ENCODE peak calls at places on chromosomes 13 and 19, in six cellular contexts. C is H1, F is GM12892, G is GM12878, W is HepG2, N is K562. K is an unnamed sample.

GRCh38 chr19:58563034-58563573 is 4.7 kb upstream of the UBE2M start:
- DNase-seq in G (no peak), F (peak; percentile 58), C (no peak), W (no peak), N (no peak), K (no peak)

GRCh38 chr13:52405767-52406494 is at the start of gene THSD1:
- DNase-seq in C (peak; percentile 65), W (no peak), F (peak; percentile 28), G (no peak), N (no peak), K (peak; percentile 31)

GRCh38 chr13:33207616-33207964 is 78.0 kb downstream of the STARD13 start:
- DNase-seq in W (peak; percentile 74), G (no peak), F (no peak), N (no peak), C (no peak), K (no peak)

GRCh38 chr13:26423634-26424033 is 133.8 kb upstream of the WASF3 start:
- DNase-seq in N (no peak), W (no peak), C (no peak), F (no peak), G (no peak), K (no peak)

GRCh38 chr13:48397744-48398143 is 15.2 kb downstream of the LPAR6 start:
- DNase-seq in W (peak; percentile 41), G (no peak), C (no peak), N (no peak), F (no peak), K (no peak)

GRCh38 chr19:16160943-16161560 is 12.3 kb downstream of the CIB3 start:
- DNase-seq in N (peak; percentile 41), G (no peak), F (no peak), W (peak; percentile 30), C (no peak), K (no peak)

GRCh38 chr13:75219479-75220237 is 262.3 kb downstream of the TBC1D4 start:
- DNase-seq in W (peak; percentile 25), C (peak; percentile 97), G (peak; percentile 7), F (peak; percentile 77), N (peak; percentile 74), K (peak; percentile 77)

GRCh38 chr19:36674201-36674600 is 7.6 kb upstream of the ZNF461 start:
- DNase-seq in F (no peak), W (no peak), G (no peak), N (no peak), C (no peak), K (no peak)

GRCh38 chr19:411723-412355 is 2.9 kb upstream of the C2CD4C start:
- DNase-seq in W (no peak), C (peak; percentile 39), N (no peak), F (no peak), G (no peak), K (no peak)

GRCh38 chr19:30688696-30689095 is 316.5 kb downstream of the ZNF536 start:
- DNase-seq in N (no peak), C (no peak), W (no peak), F (no peak), G (no peak), K (no peak)

GRCh38 chr13:59493436-59493965 is 670.2 kb downstream of the DIAPH3 start:
- DNase-seq in W (no peak), F (no peak), G (no peak), C (no peak), N (no peak), K (no peak)

GRCh38 chr13:111620586-111620985 is 300.1 kb downstream of the TEX29 start:
- DNase-seq in G (no peak), C (no peak), N (no peak), F (no peak), W (no peak), K (no peak)

GRCh38 chr19:801861-802496 is 4.7 kb downstream of the PTBP1 start:
- DNase-seq in N (peak; percentile 14), W (no peak), C (no peak), G (no peak), F (no peak), K (no peak)

GRCh38 chr13:42548731-42549554 is 25.0 kb upstream of the TNFSF11 start:
- DNase-seq in F (peak; percentile 42), G (peak; percentile 98), N (no peak), W (no peak), C (no peak), K (peak; percentile 43)

GRCh38 chr13:41494202-41494601 is 36.9 kb downstream of the RGCC start:
- DNase-seq in N (no peak), C (no peak), G (no peak), W (no peak), F (no peak), K (no peak)

GRCh38 chr19:3146677-3147100 is 10.9 kb downstream of the GNA15 start:
- DNase-seq in W (peak; percentile 21), N (peak; percentile 68), C (peak; percentile 96), F (no peak), G (no peak), K (no peak)

GRCh38 chr19:5298502-5298901 is 42.1 kb downstream of the PTPRS start:
- DNase-seq in W (no peak), C (no peak), G (no peak), N (no peak), F (no peak), K (no peak)

GRCh38 chr13:51793570-51794273 is 10.2 kb downstream of the DHRS12 start:
- DNase-seq in F (no peak), W (no peak), N (peak; percentile 29), G (peak; percentile 70), C (no peak), K (no peak)

GRCh38 chr13:113119166-113119821 is 3.3 kb upstream of the F10 start:
- DNase-seq in F (no peak), G (no peak), C (peak; percentile 33), W (no peak), N (no peak), K (no peak)

GRCh38 chr19:18274303-18274775 is at the start of gene IQCN:
- DNase-seq in C (no peak), F (no peak), G (no peak), N (no peak), W (peak; percentile 62), K (no peak)

GRCh38 chr13:26021956-26022355 is 29.9 kb downstream of the SHISA2 start:
- DNase-seq in W (no peak), N (no peak), G (no peak), C (no peak), F (no peak), K (no peak)

GRCh38 chr13:50162001-50162400 is 146.8 kb downstream of the KCNRG start:
- DNase-seq in G (no peak), N (no peak), W (no peak), C (no peak), F (no peak), K (no peak)

GRCh38 chr13:43203781-43204180 is 180.4 kb downstream of the DNAJC15 start:
- DNase-seq in F (no peak), C (no peak), G (no peak), N (no peak), W (no peak), K (no peak)

GRCh38 chr19:28313633-28314032 is 899.3 kb downstream of the UQCRFS1 start:
- DNase-seq in W (no peak), C (no peak), G (no peak), F (no peak), N (no peak), K (no peak)

GRCh38 chr19:45767881-45768643 is 990 bp downstream of the SIX5 start:
- DNase-seq in G (no peak), F (peak; percentile 64), W (peak; percentile 41), N (peak; percentile 67), C (peak; percentile 79), K (peak; percentile 64)

GRCh38 chr19:35037716-35038622 is 3.6 kb upstream of the HPN start:
- DNase-seq in G (peak; percentile 30), F (peak; percentile 63), W (no peak), N (no peak), C (no peak), K (peak; percentile 70)
- TF ChIP-seq TAF1 in G (no peak), F (no peak), W (no peak), N (no peak), C (no peak), K (no peak)

GRCh38 chr19:6738726-6739389 is 622 bp upstream of the TRIP10 start:
- DNase-seq in F (no peak), N (no peak), C (peak; percentile 76), G (no peak), W (no peak), K (no peak)

GRCh38 chr19:6737873-6738725 is 719 bp upstream of the GPR108 start:
- DNase-seq in N (no peak), C (peak; percentile 78), W (peak; percentile 87), F (peak; percentile 61), G (no peak), K (no peak)

GRCh38 chr19:6740589-6741348 is 1.3 kb downstream of the TRIP10 start:
- DNase-seq in N (peak; percentile 48), F (no peak), G (no peak), W (no peak), C (no peak), K (no peak)

GRCh38 chr19:6739884-6740588 is 556 bp downstream of the TRIP10 start:
- DNase-seq in G (no peak), N (peak; percentile 68), F (no peak), W (no peak), C (peak; percentile 83), K (no peak)

GRCh38 chr19:6739390-6739883 is at the start of gene TRIP10:
- DNase-seq in C (peak; percentile 84), N (peak; percentile 84), G (no peak), F (peak; percentile 87), W (peak; percentile 68), K (peak; percentile 87)
- TF ChIP-seq POLR2AphosphoS5 in C (no peak), N (no peak), G (no peak), F (no peak), W (no peak), K (no peak)

GRCh38 chr19:35643255-35644205 is 2.0 kb downstream of the ETV2 start:
- DNase-seq in G (peak; percentile 59), F (peak; percentile 91), W (peak; percentile 77), N (peak; percentile 81), C (peak; percentile 93), K (peak; percentile 87)
- TF ChIP-seq POLR2A in G (peak; percentile 97), F (peak; percentile 87), W (no peak), N (peak; percentile 86), C (no peak), K (peak; percentile 47)

DNA sequence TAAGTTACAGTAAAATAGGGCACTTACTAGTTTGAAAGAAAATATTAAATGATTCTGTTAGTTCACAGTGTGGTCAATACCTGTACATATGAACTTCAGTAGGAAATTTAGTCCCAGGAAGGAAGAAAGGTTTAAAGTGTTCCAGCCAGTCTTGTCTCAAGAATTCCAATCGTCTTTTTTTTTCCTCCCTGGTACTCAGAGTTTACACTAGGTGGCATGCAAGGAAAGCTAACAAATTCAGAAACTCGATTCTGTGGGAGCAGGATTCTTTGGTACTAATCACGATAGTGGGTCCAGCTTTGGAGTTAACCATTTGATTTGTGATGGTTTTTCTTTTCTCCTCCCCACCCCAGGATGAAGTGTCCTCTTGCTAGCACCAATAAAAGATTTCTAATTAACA is 43.6 kb downstream of the POLR1D start:
- DNase-seq in C (no peak), G (no peak), N (no peak), F (no peak), W (no peak), K (no peak)
- TF ChIP-seq TAF1 in C (no peak), G (no peak), N (no peak), F (no peak), W (no peak), K (no peak)

DNA sequence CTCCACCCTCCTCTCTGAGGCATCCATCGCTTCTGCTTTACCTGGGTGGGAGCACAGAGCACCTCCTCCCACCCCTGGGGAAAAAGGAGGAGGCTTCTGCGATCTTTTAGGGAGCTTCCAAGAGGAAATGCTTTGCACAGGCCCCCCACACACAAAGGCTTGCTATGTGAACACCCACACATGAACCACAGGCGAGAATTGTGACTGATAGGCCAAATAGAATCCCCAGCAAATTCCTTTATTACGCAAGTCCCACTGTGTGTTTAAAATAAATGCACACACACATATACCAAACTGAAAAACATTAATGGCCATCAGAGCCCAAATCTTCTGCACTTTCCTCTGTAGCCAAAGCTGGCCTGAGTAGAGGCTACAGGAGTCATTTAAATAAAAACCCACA is 50.6 kb downstream of the HSPH1 start:
- DNase-seq in N (no peak), F (no peak), W (no peak), C (no peak), G (no peak), K (no peak)
- TF ChIP-seq POLR2AphosphoS5 in N (no peak), F (no peak), W (no peak), C (no peak), G (no peak), K (no peak)

K was measured in GM12891.